ENCODE peak calls at places on chromosomes 11 and 22, in seven cellular contexts. Q is NAMALWA; H is activated CD4-positive, alpha-beta memory T cell treated with anti-CD3 and anti-CD28 coated beads, Interleukin-2, amount 10 ng/mL, durations not matched to agents 7 days and 5 days; L is fibroblast of lung; S is activated naive CD4-positive, alpha-beta T cell treated with anti-CD3 and anti-CD28 coated beads for 36 hours; C is stimulated activated CD8-positive, alpha-beta memory T cell treated with anti-CD3 and anti-CD28 coated beads, Interleukin-4, amount 100 ng/mL, for 24 hours; N is prostate gland. K is an unnamed sample.

GRCh38 chr11:44286268-44286880 is 23.6 kb downstream of the ALX4 start:
- DNase-seq in Q (peak; percentile 76), H (peak; percentile 68), L (peak; percentile 31), S (peak; percentile 77), C (peak; percentile 22), N (no peak), K (peak; percentile 66)

GRCh38 chr11:119169272-119169719 is 771 bp downstream of the NLRX1 start:
- DNase-seq in Q (no peak), H (peak; percentile 45), L (peak; percentile 69), S (peak; percentile 66), C (peak; percentile 9), N (peak; percentile 29), K (peak; percentile 78)

GRCh38 chr11:61174275-61174674 is 13.0 kb upstream of the VPS37C start:
- DNase-seq in Q (no peak), H (no peak), L (no peak), S (no peak), C (no peak), N (no peak), K (no peak)

GRCh38 chr11:131749100-131749499 is 378.7 kb downstream of the NTM start:
- DNase-seq in Q (no peak), H (no peak), L (peak; percentile 98), S (no peak), C (no peak), N (no peak), K (no peak)

GRCh38 chr11:125886997-125887372 is 483 bp upstream of the HYLS1 start:
- DNase-seq in Q (peak; percentile 61), H (peak; percentile 66), L (peak; percentile 10), S (no peak), C (no peak), N (peak; percentile 24), K (no peak)

GRCh38 chr22:36413022-36413770 is 25.4 kb upstream of the MYH9 start:
- DNase-seq in Q (no peak), H (no peak), L (no peak), S (no peak), C (no peak), N (no peak), K (peak; percentile 58)

GRCh38 chr22:40541300-40541699 is 95.2 kb downstream of the MRTFA start:
- DNase-seq in Q (no peak), H (peak; percentile 26), L (no peak), S (peak; percentile 54), C (no peak), N (no peak), K (no peak)

GRCh38 chr11:112291191-112291590 is 30.5 kb upstream of the PLET1 start:
- DNase-seq in Q (no peak), H (no peak), L (no peak), S (no peak), C (no peak), N (no peak), K (peak; percentile 24)

GRCh38 chr22:40416267-40416570 is 45.8 kb downstream of the SGSM3 start:
- DNase-seq in Q (no peak), H (no peak), L (no peak), S (no peak), C (no peak), N (no peak), K (no peak)

GRCh38 chr11:70798296-70798695 is 400.0 kb downstream of the CTTN start:
- DNase-seq in Q (no peak), H (no peak), L (no peak), S (no peak), C (no peak), N (no peak), K (no peak)

GRCh38 chr11:94740975-94741707 is 27.0 kb upstream of the AMOTL1 start:
- DNase-seq in Q (peak; percentile 14), H (no peak), L (peak; percentile 63), S (peak; percentile 4), C (no peak), N (peak; percentile 42), K (peak; percentile 67)

GRCh38 chr11:67439321-67440228 is 2.1 kb upstream of the PTPRCAP start:
- DNase-seq in Q (no peak), H (peak; percentile 54), L (no peak), S (peak; percentile 77), C (no peak), N (no peak), K (peak; percentile 96)

GRCh38 chr11:122439911-122440782 is 215.4 kb upstream of the UBASH3B start:
- DNase-seq in Q (no peak), H (no peak), L (peak; percentile 36), S (no peak), C (no peak), N (no peak), K (peak; percentile 37)

GRCh38 chr22:45426387-45426786 is 12.9 kb downstream of the RIBC2 start:
- DNase-seq in Q (no peak), H (no peak), L (no peak), S (no peak), C (no peak), N (no peak), K (no peak)

GRCh38 chr22:41598081-41598480 is 8.4 kb upstream of the PMM1 start:
- DNase-seq in Q (no peak), H (no peak), L (peak; percentile 88), S (no peak), C (no peak), N (no peak), K (peak; percentile 68)

GRCh38 chr22:41648431-41648830 is 27.3 kb downstream of the XRCC6 start:
- DNase-seq in Q (no peak), H (no peak), L (no peak), S (no peak), C (no peak), N (no peak), K (no peak)

GRCh38 chr11:783581-784015 is 6.3 kb downstream of the CEND1 start:
- DNase-seq in Q (no peak), H (no peak), L (peak; percentile 91), S (no peak), C (no peak), N (peak; percentile 85), K (peak; percentile 32)

GRCh38 chr11:48104562-48104924 is 112.1 kb upstream of the OR4B1 start:
- DNase-seq in Q (no peak), H (no peak), L (no peak), S (no peak), C (no peak), N (no peak), K (no peak)

GRCh38 chr11:27487706-27488105 is 15.1 kb upstream of the LGR4 start:
- DNase-seq in Q (no peak), H (no peak), L (no peak), S (no peak), C (no peak), N (no peak), K (peak; percentile 41)

GRCh38 chr22:30806391-30806861 is 111.8 kb downstream of the OSBP2 start:
- DNase-seq in Q (no peak), H (no peak), L (peak; percentile 88), S (no peak), C (no peak), N (no peak), K (peak; percentile 41)

GRCh38 chr11:63017306-63017974 is 1.8 kb upstream of the SLC22A8 start:
- DNase-seq in Q (no peak), H (no peak), L (peak; percentile 3), S (no peak), C (no peak), N (no peak), K (no peak)

GRCh38 chr11:86785576-86785975 is 14.8 kb upstream of the PRSS23 start:
- DNase-seq in Q (no peak), H (no peak), L (no peak), S (no peak), C (no peak), N (no peak), K (no peak)

GRCh38 chr22:30423296-30423958 is 2.1 kb upstream of the MTFP1 start:
- DNase-seq in Q (no peak), H (peak; percentile 57), L (no peak), S (peak; percentile 64), C (peak; percentile 39), N (peak; percentile 33), K (no peak)

GRCh38 chr11:125382211-125382807 is 113.8 kb downstream of the FEZ1 start:
- DNase-seq in Q (no peak), H (no peak), L (no peak), S (no peak), C (no peak), N (no peak), K (no peak)

GRCh38 chr11:69521461-69521860 is 40.0 kb downstream of the LINC01488 start:
- DNase-seq in Q (no peak), H (no peak), L (no peak), S (no peak), C (no peak), N (no peak), K (no peak)

GRCh38 chr11:119426142-119426541 is 3.2 kb upstream of the THY1 start:
- DNase-seq in Q (no peak), H (no peak), L (no peak), S (no peak), C (no peak), N (no peak), K (no peak)

GRCh38 chr22:26576026-26576680 is 13.8 kb downstream of the TPST2 start:
- DNase-seq in Q (no peak), H (no peak), L (peak; percentile 19), S (no peak), C (no peak), N (no peak), K (peak; percentile 56)

K was measured in myocyte.